ENCODE peak calls at places on chromosomes 3 and 15, in seven cellular contexts. C, V, Y, D, N, E and K are unnamed samples.
A peak's percentile ranks its signal among the peaks of the same experiment; 100 is the strongest.

GRCh38 chr3:79380581-79380980 is 387.2 kb downstream of the ROBO1 start:
- DNase-seq in C (no peak), V (no peak), Y (no peak), D (no peak), N (no peak), E (no peak), K (no peak)

GRCh38 chr15:25469377-25469776 is 30.6 kb upstream of the UBE3A start:
- DNase-seq in C (no peak), V (peak; percentile 22), Y (no peak), D (no peak), N (no peak), E (no peak), K (no peak)

GRCh38 chr3:71061037-71061436 is 522.5 kb downstream of the FOXP1 start:
- DNase-seq in C (no peak), V (no peak), Y (no peak), D (no peak), N (no peak), E (no peak), K (no peak)

GRCh38 chr3:40969341-40969740 is 230.0 kb upstream of the CTNNB1 start:
- DNase-seq in C (no peak), V (no peak), Y (no peak), D (no peak), N (no peak), E (no peak), K (no peak)

GRCh38 chr3:69384379-69384778 is 1.5 kb downstream of the FRMD4B start:
- DNase-seq in C (no peak), V (no peak), Y (no peak), D (no peak), N (no peak), E (no peak), K (no peak)

GRCh38 chr3:42504334-42505202 is 2.1 kb downstream of the VIPR1 start:
- DNase-seq in C (no peak), V (no peak), Y (no peak), D (no peak), N (no peak), E (peak; percentile 40), K (no peak)

GRCh38 chr15:101489633-101490407 is at the start of gene PCSK6:
- DNase-seq in C (no peak), V (no peak), Y (no peak), D (no peak), N (no peak), E (no peak), K (peak; percentile 83)

GRCh38 chr3:190266265-190266914 is 55.9 kb downstream of the CLDN1 start:
- DNase-seq in C (no peak), V (no peak), Y (no peak), D (no peak), N (no peak), E (no peak), K (no peak)

GRCh38 chr3:98371186-98371585 is 17.5 kb downstream of the OR5K4 start:
- DNase-seq in C (no peak), V (no peak), Y (no peak), D (no peak), N (no peak), E (no peak), K (no peak)

GRCh38 chr15:64412216-64412615 is 24.6 kb downstream of the TRIP4 start:
- DNase-seq in C (no peak), V (no peak), Y (no peak), D (no peak), N (no peak), E (no peak), K (no peak)

GRCh38 chr3:181056276-181056675 is 66.7 kb upstream of the DNAJC19 start:
- DNase-seq in C (no peak), V (no peak), Y (no peak), D (no peak), N (no peak), E (no peak), K (no peak)

GRCh38 chr15:28098360-28098765 is 752 bp downstream of the OCA2 start:
- DNase-seq in C (no peak), V (no peak), Y (no peak), D (no peak), N (no peak), E (no peak), K (no peak)

GRCh38 chr3:16079519-16079918 is 95.0 kb upstream of the GALNT15 start:
- DNase-seq in C (no peak), V (no peak), Y (no peak), D (no peak), N (no peak), E (no peak), K (no peak)

GRCh38 chr3:62007036-62007435 is 366.3 kb downstream of the FEZF2 start:
- DNase-seq in C (no peak), V (no peak), Y (no peak), D (no peak), N (no peak), E (no peak), K (no peak)

GRCh38 chr15:93241696-93242585 is 152.9 kb upstream of the RGMA start:
- DNase-seq in C (no peak), V (no peak), Y (no peak), D (no peak), N (no peak), E (no peak), K (no peak)

GRCh38 chr15:22827125-22827524 is 11.3 kb upstream of the NIPA2 start:
- DNase-seq in C (no peak), V (no peak), Y (no peak), D (no peak), N (no peak), E (no peak), K (no peak)

GRCh38 chr3:82509951-82510603 is 748.6 kb upstream of the GBE1 start:
- DNase-seq in C (no peak), V (no peak), Y (no peak), D (no peak), N (no peak), E (peak; percentile 42), K (no peak)

GRCh38 chr3:11385329-11385728 is 113.1 kb downstream of the ATG7 start:
- DNase-seq in C (no peak), V (no peak), Y (no peak), D (no peak), N (no peak), E (no peak), K (no peak)
- H3K27ac ChIP-seq in C (no peak overlapping the region), V (no peak overlapping the region), Y (no peak overlapping the region), D (no peak overlapping the region), N (no peak overlapping the region), E (no peak overlapping the region), K (no peak overlapping the region)

GRCh38 chr3:25887907-25888306 is 98.0 kb downstream of the OXSM start:
- DNase-seq in C (no peak), V (no peak), Y (no peak), D (no peak), N (no peak), E (no peak), K (no peak)
- H3K27me3 ChIP-seq in C (no peaks in the 10 kb centered on the region), V (no peaks in the 10 kb centered on the region), Y (no peaks in the 10 kb centered on the region), D (no peaks in the 10 kb centered on the region), N (no peaks in the 10 kb centered on the region), E (no peaks in the 10 kb centered on the region), K (no peaks in the 10 kb centered on the region)

DNA sequence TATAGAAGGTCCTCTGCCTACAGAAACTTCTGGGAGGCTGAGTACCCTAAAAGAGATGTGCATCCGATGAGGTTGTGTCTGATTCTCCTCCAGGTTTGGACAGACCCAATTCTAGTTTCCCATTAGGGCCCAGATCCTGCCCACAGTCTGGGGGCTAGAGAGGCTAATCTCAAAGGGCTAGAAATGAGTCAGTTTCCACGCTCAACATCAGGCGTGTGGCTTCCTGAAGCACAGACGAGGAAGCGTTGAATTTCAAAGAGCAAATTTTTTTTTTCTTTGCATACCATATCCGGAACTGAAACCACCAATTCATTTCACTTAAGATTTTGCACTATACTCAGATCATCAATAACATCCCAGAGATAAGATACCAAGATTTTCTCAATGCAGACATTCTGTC is 173.8 kb upstream of the BCL6 start:
- DNase-seq in C (no peak), V (no peak), Y (no peak), D (no peak), N (no peak), E (no peak), K (no peak)
- H3K4me3 ChIP-seq in C (no peak overlapping the region), V (no peak overlapping the region), Y (no peak overlapping the region), D (no peak overlapping the region), N (no peak overlapping the region), E (no peak overlapping the region), K (no peak overlapping the region)

GRCh38 chr3:18720543-18720942 is 295.4 kb upstream of the SATB1 start:
- DNase-seq in C (no peak), V (no peak), Y (no peak), D (no peak), N (no peak), E (no peak), K (no peak)

GRCh38 chr3:18729671-18730070 is 304.5 kb upstream of the SATB1 start:
- DNase-seq in C (no peak), V (no peak), Y (no peak), D (no peak), N (no peak), E (no peak), K (no peak)

GRCh38 chr3:18723426-18723825 is 298.3 kb upstream of the SATB1 start:
- DNase-seq in C (no peak), V (no peak), Y (no peak), D (no peak), N (no peak), E (no peak), K (no peak)

GRCh38 chr3:18725668-18726407 is 300.7 kb upstream of the SATB1 start:
- DNase-seq in C (no peak), V (no peak), Y (no peak), D (no peak), N (peak; percentile 7), E (no peak), K (no peak)

GRCh38 chr3:18724456-18724855 is 299.3 kb upstream of the SATB1 start:
- DNase-seq in C (no peak), V (no peak), Y (no peak), D (no peak), N (no peak), E (no peak), K (no peak)
- H3K27ac ChIP-seq in C (no peak overlapping the region), V (no peak overlapping the region), Y (no peak overlapping the region), D (no peak overlapping the region), N (no peak overlapping the region), E (no peak overlapping the region), K (no peak overlapping the region)

DNA sequence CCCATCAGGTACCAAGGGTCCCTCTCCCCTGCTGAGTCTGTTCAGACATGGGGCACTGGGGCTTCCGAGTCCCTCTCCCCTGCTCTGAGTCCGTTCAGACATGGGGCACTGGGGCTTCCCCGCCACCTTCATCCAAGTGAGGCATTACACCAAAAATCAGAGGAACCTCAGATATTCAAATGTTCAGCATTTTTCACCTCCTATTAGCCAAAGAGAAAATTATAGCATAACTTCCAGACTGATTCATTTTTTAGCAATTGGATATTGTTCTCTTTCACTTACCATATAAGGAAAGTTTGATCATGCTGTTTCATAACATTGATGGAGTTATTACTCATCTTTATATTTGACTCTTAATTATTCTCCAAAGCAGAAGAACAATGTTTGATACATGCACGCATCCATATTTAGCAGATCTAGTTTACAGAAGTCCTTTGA is 213.9 kb downstream of the MTHFS start:
- DNase-seq in C (no peak), V (no peak), Y (no peak), D (no peak), N (no peak), E (no peak), K (peak; percentile 28)
- H3K27me3 ChIP-seq in C (peaks cover 21% of the 10 kb centered on the region), V (no peaks in the 10 kb centered on the region), Y (no peaks in the 10 kb centered on the region), D (no peaks in the 10 kb centered on the region), N (no peaks in the 10 kb centered on the region), E (no peaks in the 10 kb centered on the region), K (no peaks in the 10 kb centered on the region)